ENCODE peak calls at places on chromosomes 12 and 14, in ten cellular contexts. U is PC-3, I is astrocyte, C is H9, A is brain microvascular endothelial cell, E is WTC11, K is left lung, H is tibial nerve, X is bronchial epithelial cell, P is mesothelial cell of epicardium. S is an unnamed sample.

GRCh38 chr14:60485057-60485599 is 735 bp downstream of the C14orf39 start:
- DNase-seq in U (no peak), I (no peak), C (no peak), A (no peak), E (no peak), K (no peak), H (no peak), X (peak), P (no peak), S (no peak)

GRCh38 chr14:74942608-74943007 is 12.8 kb downstream of the PGF start:
- DNase-seq in U (no peak), I (no peak), C (no peak), A (no peak), E (no peak), K (no peak), H (no peak), X (no peak), P (no peak), S (peak)

GRCh38 chr12:110035534-110036104 is 12.7 kb downstream of the C12orf76 start:
- DNase-seq in U (no peak), I (no peak), C (no peak), A (no peak), E (no peak), K (no peak), H (no peak), X (no peak), P (no peak), S (no peak)

GRCh38 chr14:90382491-90383125 is 14.2 kb upstream of the CALM1 start:
- DNase-seq in U (peak), I (peak), C (no peak), A (peak), E (peak), K (peak), H (peak), X (peak), P (peak), S (no peak)

GRCh38 chr12:117207675-117208074 is 17.4 kb upstream of the FBXO21 start:
- DNase-seq in U (no peak), I (no peak), C (no peak), A (no peak), E (no peak), K (no peak), H (no peak), X (no peak), P (no peak), S (no peak)

GRCh38 chr12:62861157-62861535 is 73.8 kb downstream of the PPM1H start:
- DNase-seq in U (no peak), I (no peak), C (no peak), A (no peak), E (no peak), K (no peak), H (no peak), X (no peak), P (no peak), S (no peak)

GRCh38 chr12:106369624-106370346 is 12.2 kb downstream of the POLR3B start:
- DNase-seq in U (peak), I (peak), C (no peak), A (peak), E (no peak), K (no peak), H (no peak), X (peak), P (no peak), S (no peak)

GRCh38 chr14:88492272-88493089 is 62.3 kb downstream of the PTPN21 start:
- DNase-seq in U (peak), I (peak), C (peak), A (peak), E (peak), K (peak), H (peak), X (peak), P (no peak), S (peak)

GRCh38 chr14:54798465-54799124 is 104.0 kb downstream of the GCH1 start:
- DNase-seq in U (no peak), I (no peak), C (no peak), A (no peak), E (no peak), K (no peak), H (no peak), X (no peak), P (no peak), S (no peak)

GRCh38 chr14:35553808-35554207 is 19.8 kb downstream of the INSM2 start:
- DNase-seq in U (peak), I (peak), C (no peak), A (no peak), E (no peak), K (no peak), H (no peak), X (peak), P (no peak), S (no peak)

GRCh38 chr14:95256011-95256775 is 63.5 kb downstream of the CLMN start:
- DNase-seq in U (no peak), I (no peak), C (no peak), A (no peak), E (no peak), K (no peak), H (no peak), X (peak), P (no peak), S (no peak)

GRCh38 chr14:33210304-33210703 is 271.6 kb downstream of the NPAS3 start:
- DNase-seq in U (peak), I (peak), C (no peak), A (peak), E (peak), K (no peak), H (no peak), X (peak), P (peak), S (no peak)

GRCh38 chr14:26255213-26255612 is 342.6 kb downstream of the NOVA1 start:
- DNase-seq in U (peak), I (peak), C (no peak), A (no peak), E (no peak), K (no peak), H (peak), X (peak), P (no peak), S (no peak)

DNA sequence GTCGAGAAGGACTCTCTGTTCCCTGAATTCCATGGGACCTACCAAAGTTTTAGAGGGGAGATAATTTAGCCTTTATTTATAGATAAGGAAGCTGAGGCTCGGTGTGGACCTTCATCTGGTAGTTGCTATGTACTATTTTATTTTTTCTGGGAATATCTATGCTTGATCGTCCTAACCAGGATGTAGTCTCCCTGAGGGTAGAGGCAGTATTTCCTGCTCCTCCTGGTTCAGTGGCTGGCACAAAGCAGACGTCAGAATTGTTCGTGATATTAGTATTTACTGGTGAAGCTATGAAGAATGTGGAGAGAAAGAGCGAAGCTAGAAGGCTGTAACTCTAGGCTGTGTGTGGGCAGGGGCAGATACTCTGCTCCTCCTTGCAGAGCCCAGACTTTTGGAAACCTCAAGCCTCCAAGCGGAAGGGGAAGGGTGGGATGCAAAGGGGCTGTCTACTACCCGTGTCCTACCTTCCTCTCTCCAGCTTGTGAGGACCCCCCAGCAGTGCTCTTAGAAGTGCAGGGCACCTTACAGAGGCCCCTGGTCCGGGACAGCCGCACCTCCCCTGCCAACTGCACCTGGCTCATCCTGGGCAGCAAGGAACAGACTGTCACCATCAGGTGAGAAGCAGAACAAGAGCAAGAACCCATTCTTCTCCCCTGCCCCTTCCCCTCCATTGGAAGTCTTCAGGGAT is 1.4 kb downstream of the LRP10 start:
- DNase-seq in U (no peak), I (peak), C (no peak), A (no peak), E (no peak), K (no peak), H (no peak), X (peak), P (no peak), S (no peak)
- TF ChIP-seq CTCF in U (no peak), I (no peak), C (no peak), A (no peak), E (no peak), K (no peak), H (no peak), X (no peak), P (peak), S (no peak)

GRCh38 chr14:22598896-22599244 is 770 bp downstream of the ABHD4 start:
- DNase-seq in U (peak), I (peak), C (no peak), A (peak), E (no peak), K (peak), H (peak), X (peak), P (no peak), S (peak)
- TF ChIP-seq CTCF in U (peak), I (peak), C (peak), A (peak), E (no peak), K (peak), H (no peak), X (peak), P (no peak), S (no peak)

GRCh38 chr14:102927878-102928411 is 5.5 kb downstream of the AMN start:
- DNase-seq in U (no peak), I (no peak), C (peak), A (no peak), E (peak), K (no peak), H (no peak), X (no peak), P (no peak), S (no peak)
- TF ChIP-seq CTCF in U (no peak), I (no peak), C (no peak), A (no peak), E (no peak), K (no peak), H (no peak), X (no peak), P (no peak), S (no peak)

DNA sequence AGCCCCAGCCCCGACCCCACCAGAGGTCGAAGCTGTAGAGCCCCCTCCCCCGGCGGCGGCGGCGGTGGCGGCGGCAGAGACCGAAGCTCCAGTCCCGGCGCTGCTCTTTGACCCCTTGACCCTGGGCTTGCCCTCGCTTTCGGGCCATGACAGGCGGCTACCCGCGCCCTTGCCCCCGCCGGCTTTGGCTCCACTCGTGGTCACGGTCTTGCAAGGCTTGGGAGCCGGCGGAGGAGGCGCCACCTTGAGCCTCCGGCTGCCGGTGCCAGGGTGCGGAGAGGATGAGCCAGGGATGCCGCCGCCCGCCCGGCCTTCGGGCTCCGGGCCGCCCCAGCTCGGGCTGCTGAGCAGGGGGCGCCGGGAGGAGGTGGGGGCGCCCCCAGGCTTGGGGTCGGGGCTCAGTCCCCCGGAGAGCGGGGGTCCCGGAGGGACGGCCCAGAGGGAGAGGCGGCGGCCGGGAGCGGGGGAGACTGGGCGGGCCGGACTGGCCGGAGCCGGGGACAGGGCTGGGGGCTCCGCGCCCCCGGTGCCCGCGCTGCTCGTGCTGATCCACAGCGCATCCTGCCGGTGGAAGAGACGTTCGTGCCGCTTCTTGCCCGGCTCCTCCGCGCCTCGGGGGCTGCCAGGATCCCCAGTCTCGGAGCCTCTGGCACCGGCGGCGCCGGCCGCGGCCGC is 938 bp downstream of the AGAP2 start:
- DNase-seq in U (no peak), I (no peak), C (peak), A (no peak), E (peak), K (no peak), H (no peak), X (no peak), P (no peak), S (no peak)
- TF ChIP-seq CTCF in U (peak), I (no peak), C (peak), A (peak), E (no peak), K (no peak), H (peak), X (peak), P (no peak), S (no peak)

GRCh38 chr14:98237939-98238338 is 1034.1 kb downstream of the BCL11B start:
- DNase-seq in U (no peak), I (no peak), C (no peak), A (no peak), E (no peak), K (no peak), H (no peak), X (no peak), P (no peak), S (no peak)
- TF ChIP-seq CTCF in U (no peak), I (no peak), C (no peak), A (no peak), E (no peak), K (no peak), H (no peak), X (no peak), P (no peak), S (no peak)

GRCh38 chr12:92603741-92604432 is 98.9 kb upstream of the PLEKHG7 start:
- DNase-seq in U (no peak), I (no peak), C (no peak), A (peak), E (no peak), K (no peak), H (no peak), X (peak), P (no peak), S (no peak)
- TF ChIP-seq CTCF in U (no peak), I (peak), C (peak), A (peak), E (no peak), K (no peak), H (no peak), X (peak), P (no peak), S (no peak)

GRCh38 chr12:26113853-26114719 is 10.8 kb downstream of the BHLHE41 start:
- DNase-seq in U (peak), I (peak), C (peak), A (peak), E (peak), K (peak), H (peak), X (peak), P (peak), S (peak)
- TF ChIP-seq CTCF in U (no peak), I (peak), C (peak), A (peak), E (no peak), K (no peak), H (no peak), X (peak), P (peak), S (no peak)

S was measured in GM10248.